ENCODE peak calls at places on chromosomes 2 and 18, in five cellular contexts. E, S, X, G and J are unnamed samples.
A peak's percentile ranks its signal among the peaks of the same experiment; 100 is the strongest.

GRCh38 chr2:127155901-127156300 is 48.9 kb upstream of the BIN1 start:
- DNase-seq in E (no peak), X (peak; percentile 73), S (peak; percentile 78), G (no peak), J (no peak)

GRCh38 chr18:8937695-8938094 is 164.8 kb upstream of the NDUFV2 start:
- DNase-seq in E (no peak), X (no peak), S (no peak), G (no peak), J (no peak)

GRCh38 chr2:201842131-201842530 is 35.8 kb downstream of the CDK15 start:
- DNase-seq in E (no peak), S (no peak), X (no peak), G (no peak), J (no peak)

GRCh38 chr2:888906-889566 is 61.6 kb upstream of the SNTG2 start:
- DNase-seq in E (no peak), S (no peak), G (no peak), X (no peak), J (no peak)

GRCh38 chr2:238379096-238379810 is 47.5 kb upstream of the ASB1 start:
- DNase-seq in S (peak; percentile 74), E (peak; percentile 37), G (no peak), X (no peak), J (peak; percentile 56)

GRCh38 chr18:44548291-44549221 is 132.1 kb upstream of the SETBP1 start:
- DNase-seq in S (peak; percentile 90), E (peak; percentile 48), G (no peak), X (peak; percentile 79), J (no peak)

GRCh38 chr2:68385232-68385906 is 20.3 kb downstream of the PLEK start:
- DNase-seq in X (no peak), G (peak; percentile 71), E (no peak), S (no peak), J (peak; percentile 86)

GRCh38 chr2:100272848-100273329 is 49.4 kb downstream of the LONRF2 start:
- DNase-seq in E (no peak), S (peak; percentile 38), X (peak; percentile 41), G (no peak), J (no peak)

GRCh38 chr2:200795044-200795443 is 16.7 kb upstream of the BZW1 start:
- DNase-seq in E (no peak), G (no peak), S (peak; percentile 65), X (peak; percentile 73), J (no peak)

GRCh38 chr2:32946314-32947075 is at the start of gene LTBP1:
- DNase-seq in G (no peak), X (peak; percentile 58), S (peak; percentile 76), E (no peak), J (peak; percentile 72)

GRCh38 chr2:43268066-43268971 is 41.9 kb upstream of the ZFP36L2 start:
- DNase-seq in G (no peak), X (peak; percentile 45), E (no peak), S (no peak), J (no peak)

GRCh38 chr2:237731663-237732062 is 66.9 kb upstream of the RBM44 start:
- DNase-seq in S (peak; percentile 59), X (peak; percentile 77), G (no peak), E (peak; percentile 52), J (peak; percentile 18)

GRCh38 chr2:37645836-37646235 is 25.6 kb downstream of the CDC42EP3 start:
- DNase-seq in G (no peak), S (no peak), E (no peak), X (no peak), J (no peak)

GRCh38 chr2:162258169-162258568 is 14.9 kb upstream of the FAP start:
- DNase-seq in S (no peak), E (no peak), X (peak; percentile 61), G (no peak), J (no peak)

GRCh38 chr2:174888646-174889271 is 116.4 kb downstream of the CHN1 start:
- DNase-seq in G (no peak), X (no peak), E (no peak), S (no peak), J (no peak)

GRCh38 chr2:127697482-127698180 is 3.7 kb upstream of the SFT2D3 start:
- DNase-seq in S (no peak), X (no peak), E (no peak), G (no peak), J (no peak)

GRCh38 chr18:74498712-74499629 is 2.8 kb downstream of the CNDP2 start:
- DNase-seq in S (no peak), E (no peak), X (peak; percentile 10), G (peak; percentile 61), J (peak; percentile 89)

GRCh38 chr2:230824406-230824978 is 40.2 kb upstream of the ITM2C start:
- DNase-seq in G (peak; percentile 65), S (peak; percentile 89), E (peak; percentile 59), X (peak; percentile 81), J (peak; percentile 90)

GRCh38 chr2:134762508-134762907 is 43.7 kb upstream of the TMEM163 start:
- DNase-seq in S (peak; percentile 9), X (no peak), E (no peak), G (no peak), J (no peak)

GRCh38 chr2:67773876-67774275 is 288.9 kb downstream of the C1D start:
- DNase-seq in X (no peak), E (no peak), S (no peak), G (no peak), J (no peak)

GRCh38 chr2:24831736-24832421 is 38.7 kb downstream of the CENPO start:
- DNase-seq in G (no peak), X (no peak), S (no peak), E (no peak), J (no peak)

GRCh38 chr2:127733816-127734537 is 32.7 kb downstream of the SFT2D3 start:
- DNase-seq in X (peak; percentile 23), S (peak; percentile 28), E (no peak), G (no peak), J (no peak)

GRCh38 chr2:179571141-179571713 is 290.2 kb downstream of the ZNF385B start:
- DNase-seq in X (peak; percentile 50), G (no peak), E (no peak), S (no peak), J (no peak)

GRCh38 chr2:27855476-27855875 is 34.7 kb downstream of the RBKS start:
- DNase-seq in G (no peak), E (no peak), S (peak; percentile 29), X (peak; percentile 74), J (no peak)

GRCh38 chr2:28352726-28353125 is 39.9 kb upstream of the FOSL2 start:
- DNase-seq in S (no peak), G (no peak), X (no peak), E (no peak), J (no peak)

GRCh38 chr2:186309901-186310300 is 176.2 kb upstream of the ZC3H15 start:
- DNase-seq in G (no peak), E (peak; percentile 30), X (peak; percentile 27), S (peak; percentile 60), J (no peak)

GRCh38 chr2:188303363-188304031 is 11.8 kb downstream of the GULP1 start:
- DNase-seq in E (no peak), X (no peak), S (no peak), G (no peak), J (no peak)
- H3K4me3 ChIP-seq in E (no peak overlapping the region), X (no peak overlapping the region), S (no peak overlapping the region), G (no peak overlapping the region), J (no peak overlapping the region)

GRCh38 chr2:44433841-44434240 is 72.1 kb downstream of the CAMKMT start:
- DNase-seq in S (no peak), E (no peak), X (no peak), G (no peak), J (no peak)

GRCh38 chr2:44429034-44429433 is 67.3 kb downstream of the CAMKMT start:
- DNase-seq in E (no peak), S (peak; percentile 9), X (peak; percentile 15), G (no peak), J (no peak)

GRCh38 chr2:44430340-44430739 is 68.6 kb downstream of the CAMKMT start:
- DNase-seq in G (no peak), S (no peak), X (no peak), E (no peak), J (no peak)
- TF ChIP-seq CTCF in G (no peak), S (no peak), X (no peak), E (no peak), J (no peak)

DNA sequence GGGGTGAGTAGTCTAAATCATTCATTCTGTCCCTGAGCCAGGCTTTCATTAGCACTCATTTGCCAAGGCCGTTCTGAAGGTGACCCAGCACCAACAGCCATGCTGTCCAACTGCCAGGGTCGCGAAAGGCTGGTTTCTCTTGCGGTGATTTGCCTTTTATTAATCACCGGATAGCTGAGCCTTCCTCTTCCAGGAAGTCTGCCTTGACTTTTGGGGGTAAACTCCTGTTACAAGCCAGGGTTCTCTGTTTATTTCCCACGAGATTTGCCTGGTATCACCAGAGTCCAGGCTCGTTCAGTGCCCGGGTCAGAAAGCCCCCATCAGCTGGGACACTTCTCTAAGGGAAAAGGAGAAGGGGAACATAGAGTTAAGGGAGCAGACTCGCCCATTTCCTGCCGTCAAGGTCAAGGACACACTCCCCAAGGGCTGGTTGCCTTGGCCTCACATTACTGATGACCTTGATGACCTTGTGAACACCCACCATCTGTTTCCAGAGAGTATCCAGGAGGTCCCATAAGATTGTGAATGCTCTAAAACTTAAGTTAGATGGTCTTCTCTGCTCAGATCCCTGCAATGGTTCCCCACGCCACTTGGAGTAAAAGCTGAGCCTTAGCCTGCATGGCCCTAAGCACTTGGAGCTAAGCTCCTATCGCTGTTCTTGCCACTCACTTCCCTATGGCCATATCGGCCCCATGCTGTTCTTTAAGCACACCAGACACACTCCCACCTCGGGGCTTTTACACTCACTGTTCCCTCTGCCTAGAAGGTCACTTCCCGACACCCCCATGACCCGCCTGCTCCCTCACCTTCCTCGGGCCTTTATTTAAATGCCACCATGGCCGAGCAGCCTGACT is 118.0 kb upstream of the STPG4 start:
- DNase-seq in S (no peak), G (no peak), X (no peak), E (no peak), J (no peak)
- H3K4me3 ChIP-seq in S (no peak overlapping the region), G (peak overlapping the region; percentile 44), X (no peak overlapping the region), E (no peak overlapping the region), J (peak overlapping the region; percentile 67)

GRCh38 chr18:47458483-47458882 is 207.0 kb upstream of the SKOR2 start:
- DNase-seq in E (no peak), G (no peak), S (no peak), X (no peak), J (no peak)
- TF ChIP-seq CTCF in E (no peak), G (no peak), S (no peak), X (no peak), J (no peak)

GRCh38 chr18:48938827-48939367 is 11.9 kb downstream of the SMAD7 start:
- DNase-seq in X (no peak), G (no peak), E (no peak), S (no peak), J (no peak)

GRCh38 chr18:48940854-48941531 is 9.8 kb downstream of the SMAD7 start:
- DNase-seq in X (no peak), S (no peak), G (no peak), E (no peak), J (peak; percentile 82)

GRCh38 chr18:48941672-48942071 is 9.1 kb downstream of the SMAD7 start:
- DNase-seq in X (no peak), G (no peak), E (no peak), S (no peak), J (no peak)

GRCh38 chr18:48937869-48938750 is 12.7 kb downstream of the SMAD7 start:
- DNase-seq in G (no peak), S (no peak), E (no peak), X (no peak), J (no peak)

GRCh38 chr18:48939368-48940097 is 11.2 kb downstream of the SMAD7 start:
- DNase-seq in G (no peak), X (no peak), S (peak; percentile 68), E (no peak), J (no peak)
- H3K4me3 ChIP-seq in G (no peak overlapping the region), X (peak overlapping the region; percentile 3), S (peak overlapping the region; percentile 0), E (no peak overlapping the region), J (no peak overlapping the region)